ENCODE peak calls at places on chromosomes 7 and 10, in ten cellular contexts. U is colonic mucosa; D is foreskin keratinocyte; J is neural progenitor cell; V is AG04450; N is WERI-Rb-1; S is GM23248; G is A549; P is H9; C is effector memory CD4-positive, alpha-beta T cell. L is an unnamed sample.

GRCh38 chr7:152313879-152314604 is 121.8 kb downstream of the KMT2C start:
- DNase-seq in P (no peak), D (peak), S (peak), G (peak), U (no peak), C (no peak), V (peak), J (no peak), N (no peak), L (no peak)

GRCh38 chr10:17548162-17548561 is 69.0 kb downstream of the HACD1 start:
- DNase-seq in C (no peak), V (no peak), U (no peak), S (no peak), D (no peak), G (no peak), P (no peak), N (no peak), J (no peak), L (no peak)

GRCh38 chr10:5343561-5343960 is 21.2 kb upstream of the UCN3 start:
- DNase-seq in N (no peak), V (no peak), P (no peak), U (no peak), C (no peak), D (no peak), S (peak), G (no peak), J (no peak), L (no peak)

GRCh38 chr10:484441-484924 is 205.0 kb downstream of the DIP2C start:
- DNase-seq in D (no peak), N (no peak), J (peak), V (no peak), U (peak), P (peak), G (no peak), C (peak), S (peak), L (no peak)

GRCh38 chr7:124930173-124930623 is 573 bp upstream of the POT1 start:
- DNase-seq in V (no peak), P (no peak), G (no peak), D (no peak), S (no peak), N (no peak), C (no peak), J (no peak), U (no peak), L (no peak)

GRCh38 chr7:108299251-108300014 is 156.8 kb downstream of the NRCAM start:
- DNase-seq in N (no peak), D (peak), U (no peak), S (peak), G (no peak), C (no peak), J (no peak), V (no peak), P (no peak), L (no peak)

GRCh38 chr7:7327423-7327822 is 145.1 kb downstream of the C1GALT1 start:
- DNase-seq in N (peak), J (no peak), S (no peak), U (no peak), C (no peak), P (no peak), V (no peak), D (peak), G (no peak), L (no peak)

GRCh38 chr7:128835790-128836641 is 5.8 kb downstream of the FLNC start:
- DNase-seq in P (no peak), J (no peak), S (peak), D (no peak), C (no peak), G (no peak), V (no peak), N (no peak), U (no peak), L (peak)

GRCh38 chr10:3877092-3878000 is 92.3 kb upstream of the KLF6 start:
- DNase-seq in J (no peak), C (no peak), N (no peak), G (no peak), D (no peak), V (no peak), S (peak), P (no peak), U (no peak), L (no peak)

GRCh38 chr10:96208946-96209345 is 62.4 kb downstream of the BLNK start:
- DNase-seq in S (no peak), D (no peak), P (no peak), N (no peak), J (no peak), U (no peak), C (no peak), V (no peak), G (no peak), L (no peak)
- H3K27ac ChIP-seq in S (no peak), D (no peak), P (no peak), N (no peak), J (no peak), U (no peak), C (no peak), V (no peak), G (no peak), L (no peak)

GRCh38 chr7:99123571-99124033 is 20.3 kb downstream of the SMURF1 start:
- DNase-seq in G (no peak), V (no peak), U (no peak), D (no peak), C (no peak), J (no peak), N (no peak), P (no peak), S (peak), L (no peak)

GRCh38 chr7:99120503-99120902 is 23.4 kb downstream of the SMURF1 start:
- DNase-seq in C (no peak), S (peak), V (no peak), D (no peak), J (no peak), P (no peak), N (no peak), U (no peak), G (no peak), L (no peak)

GRCh38 chr7:99120916-99121315 is 23.0 kb downstream of the SMURF1 start:
- DNase-seq in U (no peak), D (no peak), P (no peak), V (no peak), S (peak), J (no peak), C (no peak), N (no peak), G (no peak), L (no peak)

GRCh38 chr7:99122762-99123161 is 21.1 kb downstream of the SMURF1 start:
- DNase-seq in D (no peak), G (no peak), V (no peak), U (no peak), S (no peak), P (no peak), C (no peak), J (no peak), N (no peak), L (no peak)

GRCh38 chr7:99121496-99122021 is 22.3 kb downstream of the SMURF1 start:
- DNase-seq in P (no peak), V (no peak), U (no peak), C (no peak), J (no peak), N (no peak), D (no peak), G (no peak), S (peak), L (no peak)
- H3K27ac ChIP-seq in P (no peak), V (peak), U (peak), C (no peak), J (no peak), N (no peak), D (no peak), G (no peak), S (peak), L (peak)

GRCh38 chr7:93856319-93856718 is 34.2 kb downstream of the TFPI2 start:
- DNase-seq in D (peak), J (no peak), V (no peak), U (no peak), G (no peak), C (no peak), N (no peak), P (no peak), S (no peak), L (no peak)
- H3K27ac ChIP-seq in D (no peak), J (no peak), V (no peak), U (no peak), G (no peak), C (no peak), N (no peak), P (no peak), S (no peak), L (no peak)

GRCh38 chr7:150311711-150312110 is 11.4 kb upstream of the LRRC61 start:
- DNase-seq in G (no peak), P (peak), J (no peak), C (no peak), V (no peak), U (no peak), D (no peak), N (no peak), S (no peak), L (no peak)
- H3K27ac ChIP-seq in G (no peak), P (no peak), J (no peak), C (no peak), V (no peak), U (no peak), D (no peak), N (no peak), S (no peak), L (no peak)

DNA sequence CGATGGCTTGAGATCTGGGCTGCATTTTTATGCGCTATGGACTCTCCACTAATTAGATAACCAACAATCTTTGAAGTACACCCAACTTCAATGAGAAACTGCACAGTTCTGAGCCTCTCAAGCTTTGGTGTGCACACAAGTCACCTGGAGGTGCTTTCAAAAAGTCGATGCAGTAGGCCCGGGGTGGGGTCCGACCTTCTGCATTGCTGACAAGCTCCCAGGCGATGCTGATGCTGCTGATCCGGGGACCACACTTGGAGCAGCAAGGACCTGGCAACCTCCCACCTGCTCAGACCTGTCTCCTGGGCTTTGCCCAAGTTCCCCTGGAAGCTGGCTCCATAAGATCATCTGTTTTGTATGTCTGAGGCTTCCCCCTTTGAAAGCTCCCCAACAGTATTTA is 10.7 kb downstream of the KIAA1549 start:
- DNase-seq in U (no peak), S (no peak), V (no peak), G (no peak), J (no peak), C (no peak), D (no peak), P (no peak), N (no peak), L (no peak)
- H3K27ac ChIP-seq in U (no peak), S (no peak), V (no peak), G (no peak), J (no peak), C (no peak), D (no peak), P (no peak), N (no peak), L (no peak)

GRCh38 chr7:33048704-33049103 is 13.9 kb downstream of the NT5C3A start:
- DNase-seq in D (no peak), P (no peak), N (no peak), V (no peak), S (no peak), C (no peak), U (no peak), J (no peak), G (no peak), L (no peak)
- H3K27ac ChIP-seq in D (no peak), P (no peak), N (no peak), V (no peak), S (no peak), C (no peak), U (no peak), J (no peak), G (no peak), L (no peak)

GRCh38 chr7:80134536-80135305 is at the start of gene GNAI1:
- DNase-seq in D (peak), U (peak), N (peak), G (peak), J (peak), V (no peak), C (no peak), P (peak), S (peak), L (peak)

GRCh38 chr7:80139179-80139578 is 4.5 kb downstream of the GNAI1 start:
- DNase-seq in P (no peak), C (no peak), J (no peak), V (no peak), U (no peak), G (no peak), N (no peak), S (no peak), D (no peak), L (no peak)

GRCh38 chr7:80135306-80136104 is 874 bp downstream of the GNAI1 start:
- DNase-seq in P (no peak), S (peak), N (peak), C (no peak), U (peak), D (peak), G (peak), J (peak), V (no peak), L (peak)

GRCh38 chr7:80136276-80137045 is 1.8 kb downstream of the GNAI1 start:
- DNase-seq in J (peak), N (no peak), S (peak), C (no peak), U (no peak), P (no peak), G (no peak), D (peak), V (no peak), L (no peak)

GRCh38 chr7:80137410-80137809 is 2.8 kb downstream of the GNAI1 start:
- DNase-seq in J (no peak), G (no peak), P (no peak), N (no peak), D (no peak), S (no peak), V (no peak), C (no peak), U (no peak), L (no peak)
- H3K27ac ChIP-seq in J (no peak), G (peak), P (no peak), N (no peak), D (peak), S (no peak), V (no peak), C (no peak), U (no peak), L (peak)

DNA sequence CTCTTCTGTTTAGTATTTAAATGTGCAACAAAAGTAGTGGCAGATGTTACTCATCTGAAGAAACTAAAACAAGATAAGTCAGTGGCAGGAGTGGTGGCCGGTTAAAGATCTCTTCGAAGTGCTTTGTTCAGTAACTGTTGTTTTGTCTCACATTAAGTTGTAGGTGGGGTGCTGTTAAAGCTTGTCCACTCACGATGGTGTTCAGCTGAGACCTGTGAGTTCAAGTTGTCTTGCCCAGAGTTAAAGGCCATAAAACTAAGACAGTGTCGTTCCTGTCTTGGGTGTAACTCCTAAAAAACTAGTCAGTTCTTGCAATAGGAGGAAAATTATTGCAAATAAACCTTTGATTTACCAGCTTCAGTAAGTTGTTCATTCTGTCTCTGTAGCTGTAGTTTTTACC is 874 bp upstream of the FOXP2 start:
- DNase-seq in S (peak), N (no peak), V (no peak), G (no peak), J (no peak), P (no peak), C (no peak), U (no peak), D (peak), L (no peak)
- H3K27ac ChIP-seq in S (no peak), N (peak), V (no peak), G (no peak), J (no peak), P (no peak), C (no peak), U (peak), D (no peak), L (no peak)

GRCh38 chr10:30028452-30029045 is 30.8 kb downstream of the JCAD start:
- DNase-seq in S (no peak), D (peak), V (no peak), G (no peak), U (no peak), C (no peak), N (no peak), P (no peak), J (no peak), L (no peak)

GRCh38 chr10:30028006-30028441 is 31.4 kb downstream of the JCAD start:
- DNase-seq in G (no peak), V (no peak), C (no peak), J (no peak), D (peak), P (no peak), N (no peak), S (no peak), U (no peak), L (no peak)

GRCh38 chr10:30026578-30026977 is 32.8 kb downstream of the JCAD start:
- DNase-seq in J (no peak), N (no peak), C (no peak), G (no peak), P (no peak), S (no peak), D (no peak), U (no peak), V (no peak), L (no peak)

GRCh38 chr10:30026080-30026479 is 33.3 kb downstream of the JCAD start:
- DNase-seq in D (no peak), V (no peak), J (no peak), P (no peak), U (no peak), S (no peak), N (no peak), C (no peak), G (no peak), L (no peak)

DNA sequence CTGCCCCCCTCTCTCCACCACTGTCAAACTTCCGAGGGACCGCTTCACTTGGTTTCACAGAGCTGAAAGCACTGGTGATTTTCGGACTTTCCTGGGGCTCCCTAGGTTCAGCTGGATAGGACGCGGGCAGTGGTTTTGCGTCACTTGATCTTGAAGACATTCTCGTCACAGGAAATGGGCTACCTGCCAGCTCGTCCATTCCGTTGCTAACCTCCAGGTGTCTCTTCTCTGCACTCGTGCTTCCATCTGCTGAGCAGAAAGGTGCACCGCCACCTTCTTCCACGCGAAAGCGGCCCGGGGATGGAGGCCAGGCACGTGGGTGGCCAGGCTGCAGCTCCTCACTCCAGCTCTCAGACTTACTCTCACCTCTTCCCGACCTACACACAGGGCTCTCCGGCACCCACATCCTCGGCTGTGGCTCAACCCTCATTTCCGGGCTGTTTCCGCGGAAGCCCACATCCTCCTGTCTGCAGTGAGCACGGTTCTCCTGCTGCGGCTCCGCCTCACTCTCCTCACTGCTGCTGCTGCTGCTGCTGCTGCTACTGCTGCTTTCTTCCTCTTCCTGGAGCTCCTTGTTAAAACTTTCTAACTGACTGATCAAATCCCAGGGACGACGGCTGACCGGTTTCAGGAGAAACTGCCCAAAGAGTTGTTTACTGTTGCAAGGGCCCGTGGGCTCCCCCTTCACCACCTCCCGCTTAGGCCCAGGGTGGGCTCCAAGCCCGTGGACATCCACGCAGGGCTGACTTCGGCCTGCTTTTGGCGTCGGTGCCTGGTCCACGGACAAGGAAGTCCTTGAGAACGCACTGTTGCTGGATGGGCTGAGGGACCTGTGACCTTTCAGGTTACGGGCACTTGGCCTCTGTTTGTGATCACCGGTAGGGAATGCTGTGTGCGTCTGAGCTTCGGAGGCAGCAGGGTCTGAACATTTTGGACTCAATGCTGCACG is 32.1 kb downstream of the JCAD start:
- DNase-seq in P (peak), G (no peak), U (peak), N (no peak), V (no peak), J (no peak), S (no peak), D (peak), C (peak), L (no peak)
- H3K27ac ChIP-seq in P (no peak), G (no peak), U (no peak), N (no peak), V (no peak), J (no peak), S (no peak), D (no peak), C (no peak), L (no peak)

GRCh38 chr7:86653919-86654659 is 10.4 kb downstream of the GRM3 start:
- DNase-seq in V (no peak), P (peak), S (peak), G (no peak), N (no peak), D (no peak), J (peak), C (no peak), U (no peak), L (peak)
- H3K27ac ChIP-seq in V (no peak), P (no peak), S (no peak), G (no peak), N (no peak), D (no peak), J (no peak), C (no peak), U (no peak), L (peak)

L was measured in substantia nigra.